ENCODE peak calls at places on chromosomes 16 and 17, in six cellular contexts. O is A549, L is NB4, B is HepG2, D is GM12878, W is K562. V is an unnamed sample.
A peak's percentile ranks its signal among the peaks of the same experiment; 100 is the strongest.

GRCh38 chr17:50027639-50028206 is 28.2 kb upstream of the ITGA3 start:
- DNase-seq in O (peak; percentile 94), L (peak; percentile 81), B (no peak), D (no peak), W (peak; percentile 5), V (peak; percentile 85)

GRCh38 chr16:87043273-87044030 is 273.7 kb downstream of the C16orf95 start:
- DNase-seq in O (no peak), L (no peak), B (no peak), D (no peak), W (no peak), V (peak; percentile 47)

GRCh38 chr16:10514369-10515055 is 65.9 kb downstream of the EMP2 start:
- DNase-seq in O (peak; percentile 60), L (peak; percentile 64), B (peak; percentile 73), D (no peak), W (peak; percentile 56), V (peak; percentile 55)

GRCh38 chr16:70428178-70428998 is 10.5 kb downstream of the ST3GAL2 start:
- DNase-seq in O (peak; percentile 96), L (peak; percentile 100), B (peak; percentile 100), D (peak; percentile 79), W (peak; percentile 96), V (peak; percentile 96)

GRCh38 chr17:45792995-45793755 is 9.1 kb downstream of the CRHR1 start:
- DNase-seq in O (no peak), L (no peak), B (no peak), D (no peak), W (no peak), V (no peak)

GRCh38 chr17:64377769-64378282 is 12.8 kb downstream of the PECAM1 start:
- DNase-seq in O (no peak), L (no peak), B (peak; percentile 73), D (no peak), W (no peak), V (peak; percentile 57)

GRCh38 chr16:15976929-15977637 is 27.7 kb downstream of the ABCC1 start:
- DNase-seq in O (peak; percentile 76), L (no peak), B (no peak), D (no peak), W (no peak), V (no peak)

GRCh38 chr16:70432800-70433455 is 6.0 kb downstream of the ST3GAL2 start:
- DNase-seq in O (no peak), L (peak; percentile 49), B (no peak), D (no peak), W (no peak), V (no peak)

GRCh38 chr16:22299036-22299435 is 1.8 kb downstream of the POLR3E start:
- DNase-seq in O (no peak), L (no peak), B (no peak), D (no peak), W (no peak), V (no peak)

GRCh38 chr17:1490643-1491405 is 1.7 kb downstream of the MYO1C start:
- DNase-seq in O (peak; percentile 58), L (peak; percentile 49), B (peak; percentile 35), D (no peak), W (peak; percentile 83), V (peak; percentile 59)

GRCh38 chr17:10210151-10210574 is 11.8 kb upstream of the GAS7 start:
- DNase-seq in O (no peak), L (no peak), B (no peak), D (no peak), W (no peak), V (no peak)

GRCh38 chr17:67829331-67829730 is 4.0 kb downstream of the BPTF start:
- DNase-seq in O (no peak), L (no peak), B (no peak), D (peak; percentile 49), W (no peak), V (no peak)

GRCh38 chr17:43966276-43966675 is 12.5 kb upstream of the PYY start:
- DNase-seq in O (peak; percentile 29), L (no peak), B (no peak), D (no peak), W (no peak), V (no peak)

GRCh38 chr16:10668322-10669045 is 26.2 kb downstream of the TEKT5 start:
- DNase-seq in O (peak; percentile 54), L (peak; percentile 34), B (peak; percentile 64), D (no peak), W (peak; percentile 45), V (peak; percentile 14)

GRCh38 chr16:4591706-4592470 is 22.8 kb downstream of the UBALD1 start:
- DNase-seq in O (no peak), L (peak; percentile 75), B (no peak), D (no peak), W (no peak), V (no peak)

GRCh38 chr16:58656872-58657271 is 27.2 kb upstream of the CNOT1 start:
- DNase-seq in O (no peak), L (no peak), B (no peak), D (no peak), W (no peak), V (no peak)

GRCh38 chr17:11943759-11944347 is 53.4 kb downstream of the ZNF18 start:
- DNase-seq in O (no peak), L (no peak), B (no peak), D (no peak), W (no peak), V (no peak)

GRCh38 chr16:85031451-85031850 is 3.9 kb downstream of the KIAA0513 start:
- DNase-seq in O (no peak), L (no peak), B (no peak), D (no peak), W (no peak), V (no peak)

GRCh38 chr17:40646791-40647548 is 648 bp downstream of the SMARCE1 start:
- DNase-seq in O (no peak), L (peak; percentile 64), B (peak; percentile 50), D (no peak), W (peak; percentile 71), V (peak; percentile 66)

GRCh38 chr17:28527859-28528258 is 21.7 kb downstream of the FOXN1 start:
- DNase-seq in O (no peak), L (no peak), B (no peak), D (no peak), W (no peak), V (no peak)

GRCh38 chr17:80290199-80290598 is 29.5 kb downstream of the RNF213 start:
- DNase-seq in O (no peak), L (no peak), B (no peak), D (no peak), W (no peak), V (no peak)

GRCh38 chr17:80034977-80035686 is 540 bp downstream of the TBC1D16 start:
- DNase-seq in O (peak; percentile 40), L (peak; percentile 49), B (no peak), D (no peak), W (no peak), V (peak; percentile 68)

GRCh38 chr17:28078443-28079229 is 36.2 kb downstream of the NLK start:
- DNase-seq in O (no peak), L (peak; percentile 17), B (no peak), D (no peak), W (no peak), V (no peak)

GRCh38 chr16:16045311-16045710 is 95.9 kb downstream of the ABCC1 start:
- DNase-seq in O (no peak), L (no peak), B (no peak), D (no peak), W (no peak), V (no peak)

GRCh38 chr17:67107811-67108210 is 63.5 kb downstream of the CACNG1 start:
- DNase-seq in O (no peak), L (no peak), B (no peak), D (no peak), W (no peak), V (no peak)

GRCh38 chr16:86634290-86634689 is 55.9 kb downstream of the FOXL1 start:
- DNase-seq in O (no peak), L (no peak), B (no peak), D (no peak), W (no peak), V (peak; percentile 32)

GRCh38 chr17:76948301-76948700 is 80.1 kb downstream of the MGAT5B start:
- DNase-seq in O (no peak), L (no peak), B (no peak), D (no peak), W (no peak), V (no peak)

GRCh38 chr17:76948726-76949342 is 80.6 kb downstream of the MGAT5B start:
- DNase-seq in O (no peak), L (no peak), B (no peak), D (no peak), W (no peak), V (no peak)

GRCh38 chr17:76951375-76951905 is 83.2 kb downstream of the MGAT5B start:
- DNase-seq in O (no peak), L (no peak), B (no peak), D (no peak), W (no peak), V (no peak)

GRCh38 chr17:76952402-76952801 is 84.2 kb downstream of the MGAT5B start:
- DNase-seq in O (no peak), L (no peak), B (no peak), D (no peak), W (no peak), V (no peak)

GRCh38 chr17:76949913-76950695 is 81.9 kb downstream of the MGAT5B start:
- DNase-seq in O (no peak), L (no peak), B (no peak), D (no peak), W (no peak), V (no peak)
- TF ChIP-seq MYC in O (no peak), L (no peak), B (no peak), D (no peak), W (no peak), V (no peak)

DNA sequence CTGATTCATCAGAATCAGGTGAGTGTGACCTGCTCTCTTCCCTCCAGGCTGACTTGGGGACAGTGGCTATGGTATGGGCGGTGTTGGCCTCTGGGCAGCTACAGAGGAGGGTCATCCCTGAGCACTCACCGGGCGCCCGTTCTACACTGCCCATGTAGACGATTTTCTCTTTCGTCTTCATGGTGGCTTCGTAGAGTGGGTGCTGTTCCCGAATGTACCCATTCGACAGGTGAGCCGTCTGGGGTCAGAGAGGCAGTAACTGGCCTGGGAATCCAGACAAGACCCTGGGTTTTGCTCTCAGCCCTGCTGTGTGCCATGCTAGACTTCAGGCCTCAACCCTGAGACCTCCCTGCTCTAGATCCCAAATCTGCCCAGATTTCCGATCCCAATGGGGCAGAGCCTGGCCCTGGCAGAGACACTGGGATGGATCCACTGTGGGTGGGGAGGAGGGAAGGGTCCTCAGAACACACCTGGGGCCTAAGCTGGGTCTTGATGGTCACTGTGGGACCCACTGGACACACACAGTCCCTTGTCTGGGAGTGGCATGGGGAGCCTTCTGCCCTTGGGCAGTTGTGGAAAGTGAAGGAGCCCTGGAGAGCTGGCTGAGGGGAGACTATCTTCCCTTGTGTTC is 13.2 kb downstream of the USP6 start:
- DNase-seq in O (no peak), L (no peak), B (no peak), D (no peak), W (no peak), V (no peak)
- TF ChIP-seq MYC in O (no peak), L (no peak), B (no peak), D (no peak), W (no peak), V (no peak)

DNA sequence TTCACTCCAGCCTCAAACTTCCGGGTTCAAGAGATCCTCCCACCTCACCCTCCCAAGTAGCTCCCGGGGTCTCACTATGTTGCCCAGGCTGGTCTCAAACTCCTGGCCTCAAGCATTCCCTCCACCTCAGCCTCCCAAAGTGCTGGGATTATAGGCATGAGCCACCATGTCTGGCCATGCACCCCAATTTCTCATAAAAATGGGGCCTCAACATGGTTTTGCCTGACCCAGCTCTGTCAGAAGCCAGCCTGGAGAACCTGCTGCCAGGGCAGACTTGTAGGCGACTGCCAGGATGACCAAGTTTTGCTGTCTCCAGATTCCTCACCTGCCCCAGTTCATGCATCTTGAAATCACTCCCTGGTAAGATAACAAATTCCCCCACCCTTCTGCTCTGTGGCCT is 82.9 kb downstream of the AIPL1 start:
- DNase-seq in O (no peak), L (no peak), B (no peak), D (no peak), W (no peak), V (no peak)
- TF ChIP-seq MYC in O (no peak), L (no peak), B (no peak), D (no peak), W (no peak), V (no peak)

GRCh38 chr16:79088971-79089370 is 511.6 kb downstream of the MAF start:
- DNase-seq in O (no peak), L (no peak), B (no peak), D (no peak), W (no peak), V (no peak)
- TF ChIP-seq MYC in O (no peak), L (no peak), B (no peak), D (no peak), W (no peak), V (no peak)

V was measured in endothelial cell of umbilical vein.